ENCODE peak calls at places on chromosome X, in four cellular contexts. One of them, this sample, is unnamed.

GRCh38 chrX:12162420-12162819 is 24.1 kb downstream of the FRMPD4 start:
- DNase-seq in GM23338: no peak
- DNase-seq in heart right ventricle: no peak
- DNase-seq in osteocyte: no peak
- DNase-seq in this sample: no peak

GRCh38 chrX:103889216-103889615 is 57.2 kb upstream of the RAB9B start:
- DNase-seq in heart right ventricle: no peak
- DNase-seq in GM23338: no peak
- DNase-seq in osteocyte: no peak
- DNase-seq in this sample: no peak

GRCh38 chrX:9542765-9543119 is 77.9 kb downstream of the TBL1X start:
- DNase-seq in GM23338: no peak
- DNase-seq in heart right ventricle: no peak
- DNase-seq in osteocyte: no peak
- DNase-seq in this sample: no peak

GRCh38 chrX:118520206-118520857 is 24.7 kb downstream of the DOCK11 start:
- DNase-seq in heart right ventricle: no peak
- DNase-seq in osteocyte: no peak
- DNase-seq in GM23338: no peak
- DNase-seq in this sample: no peak

GRCh38 chrX:38312436-38312835 is 14.9 kb downstream of the RPGR start:
- DNase-seq in GM23338: no peak
- DNase-seq in heart right ventricle: no peak
- DNase-seq in osteocyte: no peak
- DNase-seq in this sample: no peak

GRCh38 chrX:19627533-19627932 is 112.2 kb upstream of the MAP3K15 start:
- DNase-seq in osteocyte: no peak
- DNase-seq in heart right ventricle: no peak
- DNase-seq in GM23338: no peak
- DNase-seq in this sample: no peak

GRCh38 chrX:26783512-26784225 is 567.7 kb downstream of the MAGEB5 start:
- DNase-seq in heart right ventricle: peak
- DNase-seq in osteocyte: no peak
- DNase-seq in GM23338: peak
- DNase-seq in this sample: no peak

GRCh38 chrX:44203791-44204190 is 139.7 kb downstream of the EFHC2 start:
- DNase-seq in heart right ventricle: no peak
- DNase-seq in GM23338: peak
- DNase-seq in osteocyte: no peak
- DNase-seq in this sample: no peak

GRCh38 chrX:130179579-130180215 is 7.9 kb downstream of the RAB33A start:
- DNase-seq in GM23338: no peak
- DNase-seq in heart right ventricle: no peak
- DNase-seq in osteocyte: no peak
- DNase-seq in this sample: no peak

GRCh38 chrX:10986616-10987015 is 124.5 kb upstream of the HCCS start:
- DNase-seq in heart right ventricle: no peak
- DNase-seq in GM23338: no peak
- DNase-seq in osteocyte: no peak
- DNase-seq in this sample: no peak

GRCh38 chrX:104113237-104113965 is 1.1 kb downstream of the ZCCHC18 start:
- DNase-seq in osteocyte: no peak
- DNase-seq in heart right ventricle: peak
- DNase-seq in GM23338: peak
- DNase-seq in this sample: peak

GRCh38 chrX:10486373-10486772 is 134.0 kb downstream of the MID1 start:
- DNase-seq in osteocyte: no peak
- DNase-seq in GM23338: no peak
- DNase-seq in heart right ventricle: no peak
- DNase-seq in this sample: no peak

GRCh38 chrX:45712067-45712466 is 511.4 kb upstream of the DIPK2B start:
- DNase-seq in GM23338: no peak
- DNase-seq in osteocyte: no peak
- DNase-seq in heart right ventricle: no peak
- DNase-seq in this sample: no peak

GRCh38 chrX:42247241-42247640 is 323.9 kb upstream of the CASK start:
- DNase-seq in heart right ventricle: no peak
- DNase-seq in osteocyte: no peak
- DNase-seq in GM23338: no peak
- DNase-seq in this sample: no peak

GRCh38 chrX:41391606-41392005 is 55.5 kb upstream of the NYX start:
- DNase-seq in osteocyte: no peak
- DNase-seq in heart right ventricle: no peak
- DNase-seq in GM23338: no peak
- DNase-seq in this sample: no peak

GRCh38 chrX:65644621-65645287 is 22.7 kb upstream of the MSN start:
- DNase-seq in GM23338: no peak
- DNase-seq in heart right ventricle: peak
- DNase-seq in osteocyte: no peak
- DNase-seq in this sample: peak

GRCh38 chrX:21991504-21991903 is 40.6 kb upstream of the PHEX start:
- DNase-seq in heart right ventricle: no peak
- DNase-seq in GM23338: no peak
- DNase-seq in osteocyte: no peak
- DNase-seq in this sample: no peak

GRCh38 chrX:63128509-63128908 is 222.6 kb downstream of the SPIN4 start:
- DNase-seq in osteocyte: no peak
- DNase-seq in GM23338: peak
- DNase-seq in heart right ventricle: no peak
- DNase-seq in this sample: no peak

GRCh38 chrX:96447161-96447560 is 237.5 kb upstream of the DIAPH2 start:
- DNase-seq in heart right ventricle: no peak
- DNase-seq in osteocyte: no peak
- DNase-seq in GM23338: no peak
- DNase-seq in this sample: no peak

GRCh38 chrX:110699109-110699508 is 96.5 kb downstream of the CHRDL1 start:
- DNase-seq in heart right ventricle: no peak
- DNase-seq in GM23338: no peak
- DNase-seq in osteocyte: no peak
- DNase-seq in this sample: no peak

GRCh38 chrX:22097295-22097694 is 65.2 kb downstream of the PHEX start:
- DNase-seq in GM23338: no peak
- DNase-seq in osteocyte: no peak
- DNase-seq in heart right ventricle: no peak
- DNase-seq in this sample: no peak

GRCh38 chrX:10099411-10099810 is 57.4 kb upstream of the CLCN4 start:
- DNase-seq in heart right ventricle: no peak
- DNase-seq in osteocyte: no peak
- DNase-seq in GM23338: no peak
- DNase-seq in this sample: no peak

GRCh38 chrX:34426334-34426733 is 230.8 kb downstream of the TMEM47 start:
- DNase-seq in GM23338: peak
- DNase-seq in osteocyte: no peak
- DNase-seq in heart right ventricle: no peak
- DNase-seq in this sample: no peak
- TF ChIP-seq CTCF in GM23338: peak
- TF ChIP-seq CTCF in osteocyte: no peak
- TF ChIP-seq CTCF in heart right ventricle: no peak
- TF ChIP-seq CTCF in this sample: no peak

GRCh38 chrX:154320406-154320805 is 24.8 kb downstream of the TKTL1 start:
- DNase-seq in osteocyte: no peak
- DNase-seq in GM23338: no peak
- DNase-seq in heart right ventricle: no peak
- DNase-seq in this sample: no peak

GRCh38 chrX:154321152-154321551 is 25.6 kb downstream of the TKTL1 start:
- DNase-seq in osteocyte: no peak
- DNase-seq in GM23338: no peak
- DNase-seq in heart right ventricle: no peak
- DNase-seq in this sample: no peak

GRCh38 chrX:154323537-154323936 is 27.9 kb downstream of the TKTL1 start:
- DNase-seq in GM23338: no peak
- DNase-seq in osteocyte: no peak
- DNase-seq in heart right ventricle: no peak
- DNase-seq in this sample: no peak

GRCh38 chrX:154322890-154323289 is 27.3 kb downstream of the TKTL1 start:
- DNase-seq in GM23338: no peak
- DNase-seq in osteocyte: no peak
- DNase-seq in heart right ventricle: no peak
- DNase-seq in this sample: no peak

GRCh38 chrX:154321624-154322023 is 26.0 kb downstream of the TKTL1 start:
- DNase-seq in osteocyte: no peak
- DNase-seq in heart right ventricle: peak
- DNase-seq in GM23338: no peak
- DNase-seq in this sample: no peak
- TF ChIP-seq CTCF in osteocyte: no peak
- TF ChIP-seq CTCF in heart right ventricle: no peak
- TF ChIP-seq CTCF in GM23338: no peak
- TF ChIP-seq CTCF in this sample: peak

GRCh38 chrX:102659790-102660757 is 8.8 kb downstream of the GPRASP1 start:
- DNase-seq in osteocyte: peak
- DNase-seq in heart right ventricle: peak
- DNase-seq in GM23338: peak
- DNase-seq in this sample: peak
- TF ChIP-seq CTCF in osteocyte: peak
- TF ChIP-seq CTCF in heart right ventricle: no peak
- TF ChIP-seq CTCF in GM23338: peak
- TF ChIP-seq CTCF in this sample: no peak

DNA sequence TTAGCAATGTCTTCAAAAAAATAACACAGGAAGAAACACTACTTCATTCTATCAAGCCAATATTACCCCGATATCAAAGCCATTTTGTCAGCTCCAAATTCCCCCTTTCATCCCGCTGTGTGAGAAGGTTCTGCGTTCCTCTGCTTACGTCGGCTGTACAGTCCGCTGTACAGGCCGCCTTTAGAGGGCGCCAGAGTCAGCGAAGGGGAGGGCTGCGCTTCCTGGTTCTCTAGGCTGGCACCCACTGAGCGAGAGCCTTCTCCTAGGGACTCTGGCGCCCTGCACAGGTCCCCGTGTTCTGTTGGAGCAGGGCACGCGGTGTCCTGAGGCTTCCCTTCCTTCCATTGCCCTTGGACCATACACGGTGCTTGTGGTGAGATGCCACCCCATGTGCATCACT is 25.3 kb upstream of the CT45A1 start:
- DNase-seq in GM23338: peak
- DNase-seq in osteocyte: no peak
- DNase-seq in heart right ventricle: no peak
- DNase-seq in this sample: no peak
- TF ChIP-seq CTCF in GM23338: peak
- TF ChIP-seq CTCF in osteocyte: no peak
- TF ChIP-seq CTCF in heart right ventricle: no peak
- TF ChIP-seq CTCF in this sample: no peak

DNA sequence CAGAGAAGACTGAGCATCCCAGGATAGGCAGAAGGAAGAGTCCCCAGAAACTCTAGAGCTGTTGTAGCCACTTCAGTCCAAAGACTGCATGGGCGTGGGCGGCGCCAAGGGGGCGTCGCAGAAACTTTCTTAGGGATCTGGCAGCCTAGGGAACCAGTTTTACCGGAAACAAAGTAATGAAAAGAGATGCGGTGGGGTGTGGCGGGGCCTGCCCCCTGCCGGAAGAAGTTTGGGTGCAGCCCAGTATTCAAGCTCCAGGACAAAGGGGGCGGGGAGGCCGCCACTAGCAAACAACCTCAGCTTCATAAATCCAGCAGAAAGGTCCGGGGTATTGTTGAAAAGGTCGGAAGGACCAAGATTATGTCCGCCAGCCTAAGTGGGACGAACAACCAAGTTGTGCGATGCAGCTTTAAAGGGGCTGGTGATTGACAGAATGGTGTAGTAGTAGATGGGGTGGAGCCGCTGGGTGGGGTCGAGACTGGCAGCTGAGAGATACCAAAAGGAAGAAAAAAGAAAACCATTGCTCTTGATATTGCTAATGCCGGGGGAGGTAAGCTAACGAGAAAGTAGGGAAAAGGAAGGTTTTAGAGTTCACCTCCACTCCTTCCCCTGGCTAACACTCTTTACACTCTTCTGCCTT is 190.5 kb downstream of the RRAGB start:
- DNase-seq in osteocyte: peak
- DNase-seq in heart right ventricle: peak
- DNase-seq in GM23338: peak
- DNase-seq in this sample: peak
- TF ChIP-seq CTCF in osteocyte: peak
- TF ChIP-seq CTCF in heart right ventricle: peak
- TF ChIP-seq CTCF in GM23338: peak
- TF ChIP-seq CTCF in this sample: peak

GRCh38 chrX:86806786-86807185 is 658.5 kb downstream of the DACH2 start:
- DNase-seq in heart right ventricle: no peak
- DNase-seq in GM23338: peak
- DNase-seq in osteocyte: no peak
- DNase-seq in this sample: no peak
- TF ChIP-seq CTCF in heart right ventricle: peak
- TF ChIP-seq CTCF in GM23338: peak
- TF ChIP-seq CTCF in osteocyte: peak
- TF ChIP-seq CTCF in this sample: peak

GRCh38 chrX:54540289-54540688 is 10.3 kb downstream of the GNL3L start:
- DNase-seq in osteocyte: no peak
- DNase-seq in GM23338: peak
- DNase-seq in heart right ventricle: peak
- DNase-seq in this sample: peak
- TF ChIP-seq CTCF in osteocyte: no peak
- TF ChIP-seq CTCF in GM23338: no peak
- TF ChIP-seq CTCF in heart right ventricle: no peak
- TF ChIP-seq CTCF in this sample: no peak